ENCODE peak calls at places on chromosomes 4 and X, in nine cellular contexts. E, A, Z, M, P, K, T, L and W are unnamed samples.

GRCh38 chr4:83905952-83906351 is 370.0 kb downstream of the GPAT3 start:
- DNase-seq in M (no peak), A (no peak), E (no peak), Z (no peak), L (no peak), K (no peak), T (no peak), P (no peak), W (no peak)

GRCh38 chrX:83495882-83496281 is 12.2 kb upstream of the POU3F4 start:
- DNase-seq in M (no peak), A (no peak), T (no peak), Z (no peak), E (no peak), K (no peak), P (no peak), L (no peak), W (no peak)

GRCh38 chrX:39458779-39459178 is 639.0 kb downstream of the BCOR start:
- DNase-seq in Z (no peak), A (no peak), M (no peak), E (no peak), L (no peak), T (no peak), K (no peak), P (no peak), W (no peak)

GRCh38 chr4:147362868-147363440 is 117.9 kb upstream of the EDNRA start:
- DNase-seq in Z (peak), M (peak), T (no peak), E (peak), L (peak), K (peak), A (no peak), P (no peak), W (no peak)

GRCh38 chr4:139552506-139552905 is 3.5 kb downstream of the SETD7 start:
- DNase-seq in M (no peak), P (no peak), A (no peak), K (no peak), E (peak), Z (no peak), L (no peak), T (no peak), W (no peak)

GRCh38 chr4:30722916-30723270 is 2.7 kb downstream of the PCDH7 start:
- DNase-seq in T (no peak), M (no peak), L (no peak), P (peak), A (no peak), K (no peak), Z (no peak), E (no peak), W (no peak)

GRCh38 chr4:78336093-78336943 is 215.3 kb upstream of the ANXA3 start:
- DNase-seq in Z (no peak), P (no peak), T (no peak), M (no peak), A (no peak), L (no peak), K (no peak), E (peak), W (no peak)

GRCh38 chr4:128653514-128654420 is 155.7 kb upstream of the JADE1 start:
- DNase-seq in L (peak), K (no peak), M (no peak), A (no peak), T (no peak), E (peak), P (no peak), Z (peak), W (no peak)

GRCh38 chr4:157655101-157655818 is 434.7 kb downstream of the GRIA2 start:
- DNase-seq in L (no peak), E (no peak), K (no peak), M (no peak), T (no peak), Z (no peak), A (no peak), P (no peak), W (no peak)

GRCh38 chrX:134676440-134676839 is 18.2 kb upstream of the PLAC1 start:
- DNase-seq in M (no peak), A (peak), T (no peak), Z (no peak), P (no peak), K (no peak), E (peak), L (no peak), W (no peak)

GRCh38 chr4:18318682-18319410 is 297.3 kb upstream of the LCORL start:
- DNase-seq in P (no peak), A (no peak), E (no peak), M (no peak), T (no peak), K (peak), Z (no peak), L (no peak), W (no peak)

GRCh38 chr4:78020677-78021076 is 36.4 kb upstream of the FRAS1 start:
- DNase-seq in L (no peak), Z (no peak), E (no peak), K (no peak), A (no peak), M (no peak), P (no peak), T (no peak), W (no peak)

GRCh38 chrX:107676559-107677378 is 48.5 kb downstream of the PRPS1 start:
- DNase-seq in M (peak), Z (peak), A (peak), E (peak), T (peak), K (peak), P (peak), L (peak), W (peak)

GRCh38 chr4:118765399-118765798 is 70.5 kb downstream of the SEC24D start:
- DNase-seq in Z (no peak), K (no peak), T (peak), M (no peak), L (no peak), E (peak), A (peak), P (no peak), W (no peak)

GRCh38 chrX:145190801-145191389 is 56.4 kb upstream of the SPANXN1 start:
- DNase-seq in M (no peak), L (no peak), A (no peak), K (no peak), Z (no peak), E (no peak), T (no peak), P (no peak), W (no peak)

GRCh38 chr4:36812153-36812552 is 432.4 kb upstream of the NWD2 start:
- DNase-seq in Z (no peak), L (no peak), E (no peak), A (no peak), T (no peak), M (no peak), P (no peak), K (no peak), W (no peak)

GRCh38 chr4:3022112-3022511 is 52.2 kb downstream of the HTT-AS start:
- DNase-seq in M (no peak), A (no peak), K (no peak), L (no peak), P (peak), Z (no peak), E (no peak), T (no peak), W (no peak)

GRCh38 chr4:184192933-184193332 is 24.7 kb downstream of the ENPP6 start:
- DNase-seq in A (no peak), L (no peak), Z (no peak), K (no peak), T (no peak), P (no peak), E (no peak), M (no peak), W (no peak)

GRCh38 chr4:187276786-187277408 is 553.2 kb upstream of the FAT1 start:
- DNase-seq in P (no peak), E (peak), L (no peak), Z (no peak), M (no peak), K (no peak), A (no peak), T (no peak), W (no peak)

GRCh38 chrX:50812995-50813842 is 775 bp downstream of the SHROOM4 start:
- DNase-seq in L (peak), K (peak), E (peak), P (peak), A (peak), Z (peak), T (no peak), M (no peak), W (peak)

DNA sequence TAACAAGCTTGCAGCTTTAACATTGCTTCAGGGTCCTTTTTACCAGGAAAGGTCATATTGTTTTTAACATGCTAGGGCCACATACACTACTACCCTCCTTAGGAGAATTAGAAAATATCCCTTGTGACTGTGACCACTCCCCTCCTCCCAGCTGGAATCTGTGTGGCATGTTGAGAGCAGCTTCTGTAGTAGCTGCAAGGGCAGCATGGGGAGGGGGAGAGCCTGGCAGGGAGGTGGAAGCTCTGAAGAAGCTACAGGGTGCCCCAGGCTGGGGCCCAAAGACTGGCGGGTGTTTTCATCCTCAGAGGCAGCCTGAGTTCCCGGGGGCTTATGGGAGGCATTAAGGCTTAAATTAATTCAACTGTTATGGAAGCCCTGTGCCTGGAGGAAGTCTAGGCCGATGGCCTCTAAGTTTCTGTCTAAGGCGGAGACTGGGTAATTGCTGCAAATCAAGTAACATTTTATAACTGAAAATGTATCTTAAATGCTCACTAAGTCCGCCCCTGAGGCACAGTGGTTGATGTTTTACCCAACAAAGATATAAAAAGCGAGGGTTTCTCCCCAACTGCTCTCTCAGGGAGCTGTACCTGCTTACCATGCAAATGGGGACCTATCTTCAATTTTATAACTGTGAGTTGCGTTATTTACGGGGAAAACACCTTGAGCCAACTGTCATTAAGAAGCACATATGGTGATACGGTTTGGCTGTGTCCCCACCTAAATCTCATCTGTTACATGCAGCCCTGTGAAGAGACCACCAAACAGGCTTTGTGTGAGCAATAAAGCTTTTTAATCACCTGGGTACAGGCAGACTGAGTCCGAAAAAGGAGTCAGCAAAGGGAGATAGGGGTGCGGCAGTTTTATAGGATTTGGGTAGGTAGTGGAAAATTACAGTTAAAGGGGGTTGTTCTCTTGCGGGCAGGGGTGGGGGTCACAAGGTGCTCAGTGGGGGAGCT is 37.4 kb upstream of the STS start:
- DNase-seq in A (no peak), T (no peak), M (no peak), E (no peak), L (no peak), Z (no peak), P (no peak), K (no peak), W (no peak)
- TF ChIP-seq POLR2A in A (no peak), T (no peak), M (no peak), E (no peak), L (no peak), Z (no peak), P (no peak), K (no peak), W (no peak)

GRCh38 chr4:67394771-67395310 is 150.5 kb downstream of the CENPC start:
- DNase-seq in A (no peak), E (no peak), T (no peak), P (no peak), K (no peak), M (no peak), Z (no peak), L (no peak), W (no peak)

GRCh38 chr4:67397931-67398330 is 147.4 kb downstream of the CENPC start:
- DNase-seq in A (no peak), P (no peak), K (no peak), E (no peak), Z (no peak), L (no peak), T (no peak), M (no peak), W (no peak)

GRCh38 chr4:67393007-67393406 is 152.3 kb downstream of the CENPC start:
- DNase-seq in M (no peak), P (no peak), T (no peak), A (no peak), L (no peak), E (no peak), Z (no peak), K (no peak), W (no peak)

GRCh38 chr4:67396008-67396407 is 149.3 kb downstream of the CENPC start:
- DNase-seq in E (no peak), L (no peak), P (no peak), Z (no peak), T (no peak), M (no peak), K (no peak), A (no peak), W (no peak)

GRCh38 chr4:67393699-67394281 is 151.5 kb downstream of the CENPC start:
- DNase-seq in Z (no peak), K (no peak), L (no peak), T (peak), A (peak), E (peak), M (no peak), P (no peak), W (no peak)
- TF ChIP-seq CTCF in Z (peak), K (peak), L (peak), T (peak), A (peak), E (peak), M (peak), P (peak), W (no peak)

GRCh38 chr4:87419578-87420249 is 2.7 kb upstream of the NUDT9 start:
- DNase-seq in L (no peak), Z (no peak), M (no peak), K (no peak), T (no peak), A (no peak), E (no peak), P (no peak), W (no peak)

GRCh38 chr4:87422104-87423052 is at the start of gene NUDT9:
- DNase-seq in L (peak), A (peak), Z (peak), M (peak), T (peak), K (peak), E (peak), P (peak), W (peak)

GRCh38 chr4:87420431-87420830 is 1.9 kb upstream of the NUDT9 start:
- DNase-seq in M (no peak), L (no peak), A (no peak), P (no peak), K (no peak), E (no peak), T (no peak), Z (no peak), W (no peak)

GRCh38 chr4:87414806-87415205 is 7.6 kb upstream of the NUDT9 start:
- DNase-seq in T (no peak), L (no peak), E (no peak), A (no peak), P (no peak), M (no peak), K (no peak), Z (no peak), W (no peak)

GRCh38 chr4:87416965-87417364 is 5.4 kb upstream of the NUDT9 start:
- DNase-seq in L (no peak), M (no peak), T (no peak), E (no peak), K (no peak), A (no peak), Z (no peak), P (no peak), W (no peak)
- TF ChIP-seq POLR2A in L (no peak), M (no peak), T (no peak), E (no peak), K (no peak), A (no peak), Z (no peak), P (no peak), W (no peak)

DNA sequence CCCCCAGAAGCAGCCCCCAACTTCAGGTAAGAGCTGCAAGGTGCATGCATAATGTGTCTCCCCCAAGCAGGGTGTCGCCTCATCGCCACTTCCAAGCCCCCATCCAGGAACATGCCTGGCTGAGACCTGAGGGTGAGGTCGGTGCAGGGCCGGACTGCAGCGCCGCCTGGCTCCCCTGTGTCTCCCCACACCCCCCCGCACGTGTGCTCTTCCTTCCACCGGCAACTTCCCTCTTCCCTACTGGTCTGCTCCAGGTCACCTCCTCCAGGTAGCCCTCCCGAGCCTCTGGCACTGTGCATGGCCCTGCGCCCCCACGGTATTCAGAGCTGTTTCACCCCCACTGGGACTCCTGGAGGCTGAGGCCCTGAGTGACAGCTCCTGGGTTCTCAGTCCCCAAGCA is 2.2 kb upstream of the BGN start:
- DNase-seq in K (no peak), A (no peak), L (no peak), E (no peak), M (no peak), P (no peak), Z (no peak), T (no peak), W (no peak)
- TF ChIP-seq CTCF in K (no peak), A (no peak), L (no peak), E (no peak), M (no peak), P (no peak), Z (no peak), T (no peak), W (no peak)

GRCh38 chrX:101639583-101639982 is 20.1 kb downstream of the ARMCX2 start:
- DNase-seq in E (no peak), Z (no peak), L (no peak), P (no peak), M (no peak), K (no peak), A (no peak), T (no peak), W (no peak)
- TF ChIP-seq POLR2A in E (no peak), Z (no peak), L (no peak), P (no peak), M (no peak), K (no peak), A (no peak), T (no peak), W (no peak)

DNA sequence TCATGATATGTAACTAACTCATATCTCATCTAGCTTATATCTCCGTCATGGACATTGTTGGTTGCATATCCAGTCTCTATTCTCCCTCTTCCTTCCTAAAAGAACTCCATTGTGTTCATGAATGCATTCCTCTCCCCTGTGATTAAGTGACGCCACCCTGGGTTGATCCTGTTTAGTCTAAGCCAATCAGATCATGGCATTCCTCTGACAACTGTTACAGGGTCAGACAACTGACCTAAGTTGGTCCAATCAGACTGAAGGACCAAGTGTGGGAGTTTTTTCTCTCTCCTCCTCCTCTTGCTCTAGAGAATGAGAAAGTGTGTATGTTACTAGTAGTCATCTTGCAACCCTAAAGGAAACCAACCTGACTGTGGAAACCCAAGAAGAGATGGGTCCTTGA is 3.6 kb downstream of the APOO start:
- DNase-seq in A (no peak), Z (no peak), E (peak), P (no peak), M (no peak), L (no peak), T (no peak), K (no peak), W (no peak)
- TF ChIP-seq CTCF in A (no peak), Z (no peak), E (no peak), P (no peak), M (no peak), L (no peak), T (no peak), K (no peak), W (no peak)

GRCh38 chr4:26317766-26318165 is 3.0 kb upstream of the RBPJ start:
- DNase-seq in P (no peak), E (no peak), A (no peak), Z (no peak), T (no peak), M (no peak), L (no peak), K (no peak), W (no peak)

GRCh38 chr4:26320159-26320452 is 708 bp upstream of the RBPJ start:
- DNase-seq in Z (no peak), L (no peak), T (no peak), E (peak), K (no peak), P (no peak), M (no peak), A (no peak), W (no peak)

GRCh38 chr4:26320453-26321325 is at the start of gene RBPJ:
- DNase-seq in M (peak), P (peak), Z (peak), K (peak), A (peak), E (peak), T (peak), L (peak), W (peak)

GRCh38 chr4:26321326-26322276 is 787 bp downstream of the RBPJ start:
- DNase-seq in E (peak), M (no peak), T (no peak), K (peak), L (peak), A (peak), Z (peak), P (peak), W (no peak)

GRCh38 chr4:26319467-26320158 is 1.2 kb upstream of the RBPJ start:
- DNase-seq in P (peak), L (peak), E (peak), Z (peak), K (peak), A (peak), T (peak), M (peak), W (peak)
- TF ChIP-seq POLR2A in P (no peak), L (peak), E (peak), Z (no peak), K (no peak), A (no peak), T (no peak), M (peak), W (no peak)

DNA sequence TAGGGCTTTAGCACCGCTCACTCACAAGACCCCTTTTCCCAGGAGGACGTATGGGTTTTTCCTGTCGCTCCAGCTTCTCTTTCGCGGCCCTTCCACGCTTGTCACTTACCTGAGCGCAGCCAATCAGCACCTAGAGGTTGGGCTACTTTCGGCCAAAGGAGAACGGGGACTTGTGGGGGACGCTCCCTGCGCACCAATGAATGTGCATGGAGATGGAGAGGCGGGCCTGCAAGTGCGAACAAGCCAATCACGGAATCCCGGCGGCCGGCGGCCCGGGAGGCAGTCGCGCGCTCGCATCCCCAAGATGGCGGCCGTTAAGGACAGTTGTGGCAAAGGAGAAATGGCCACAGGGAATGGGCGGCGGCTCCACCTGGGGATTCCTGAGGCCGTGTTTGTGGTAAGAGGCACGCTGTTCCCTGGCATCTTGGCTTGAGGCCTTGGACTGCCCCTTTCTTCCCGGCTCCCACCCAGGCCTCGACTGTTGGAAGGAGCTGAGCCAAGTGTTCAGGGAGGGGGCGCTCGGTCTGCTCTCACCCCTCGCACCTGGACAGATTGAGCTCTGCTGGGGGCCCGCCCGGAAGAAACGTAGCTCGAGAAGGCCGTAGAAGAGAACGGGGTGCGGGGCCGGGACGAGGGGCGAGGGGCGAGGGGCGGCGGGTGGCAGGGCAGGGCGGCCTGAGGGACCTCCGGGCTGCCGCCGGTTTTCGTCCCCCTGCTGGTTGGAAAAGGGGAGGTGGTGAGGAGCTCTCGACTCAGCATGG is at the start of gene VBP1:
- DNase-seq in M (peak), A (peak), K (peak), Z (peak), E (peak), L (peak), T (peak), P (peak), W (peak)
- TF ChIP-seq CTCF in M (peak), A (peak), K (peak), Z (peak), E (peak), L (peak), T (peak), P (peak), W (no peak)